ENCODE peak calls at places on chromosome 1, in eight cellular contexts. P is prostate gland, R is cardiac muscle cell, M is coronary artery, X is right lobe of liver, E is pancreas, J is H7, K is colonic mucosa. B is an unnamed sample.

GRCh38 chr1:110475358-110476027 is 24.5 kb downstream of the PROK1 start:
- DNase-seq in X (no peak), M (no peak), R (no peak), P (no peak), J (peak; percentile 76), K (no peak), E (no peak), B (no peak)

GRCh38 chr1:114331936-114332335 is 178.3 kb upstream of the SYT6 start:
- DNase-seq in J (no peak), P (no peak), E (no peak), R (no peak), X (no peak), K (no peak), M (no peak), B (no peak)

GRCh38 chr1:77126309-77126708 is 92.9 kb downstream of the PIGK start:
- DNase-seq in P (peak; percentile 37), E (no peak), X (no peak), J (peak; percentile 28), K (no peak), M (no peak), R (peak; percentile 78), B (no peak)

GRCh38 chr1:222034790-222035189 is 292.9 kb upstream of the DUSP10 start:
- DNase-seq in M (no peak), P (no peak), K (no peak), R (no peak), E (no peak), X (no peak), J (no peak), B (no peak)

GRCh38 chr1:6511461-6512244 is 20.2 kb upstream of the PLEKHG5 start:
- DNase-seq in M (no peak), J (peak; percentile 55), K (no peak), E (no peak), X (no peak), P (no peak), R (no peak), B (no peak)

GRCh38 chr1:95281781-95282495 is 47.9 kb downstream of the RWDD3 start:
- DNase-seq in X (no peak), K (no peak), J (no peak), P (no peak), R (no peak), E (no peak), M (no peak), B (no peak)

GRCh38 chr1:94092210-94092613 is 28.7 kb downstream of the ABCA4 start:
- DNase-seq in X (no peak), K (no peak), R (no peak), M (no peak), J (no peak), P (no peak), E (no peak), B (no peak)

GRCh38 chr1:193846881-193847280 is 660.5 kb upstream of the B3GALT2 start:
- DNase-seq in E (no peak), X (no peak), M (no peak), R (no peak), J (no peak), P (no peak), K (no peak), B (no peak)

GRCh38 chr1:72371259-72372035 is 89.1 kb upstream of the NEGR1 start:
- DNase-seq in M (no peak), X (no peak), P (no peak), R (no peak), E (no peak), J (peak; percentile 1), K (no peak), B (peak; percentile 75)

GRCh38 chr1:113812661-113813135 is 422 bp upstream of the RSBN1 start:
- DNase-seq in M (no peak), X (no peak), J (peak; percentile 59), P (no peak), E (no peak), R (no peak), K (no peak), B (no peak)

GRCh38 chr1:47178665-47179022 is 11.2 kb downstream of the PDZK1IP1 start:
- DNase-seq in R (no peak), M (no peak), X (no peak), J (peak; percentile 17), E (no peak), P (no peak), K (no peak), B (peak; percentile 74)
- H3K4me3 ChIP-seq in R (no peak overlapping the region), M (peak overlapping the region; percentile 76), X (no peak overlapping the region), J (peak overlapping the region; percentile 41), E (no peak overlapping the region), P (no peak overlapping the region), K (no peak overlapping the region), B (peak overlapping the region; percentile 62)

GRCh38 chr1:51044199-51044598 is 57.8 kb upstream of the C1orf185 start:
- DNase-seq in P (no peak), R (no peak), M (no peak), X (no peak), E (no peak), K (no peak), J (no peak), B (no peak)

GRCh38 chr1:51048670-51049069 is 53.4 kb upstream of the C1orf185 start:
- DNase-seq in R (no peak), M (no peak), X (no peak), P (no peak), E (no peak), J (no peak), K (no peak), B (no peak)

GRCh38 chr1:51044834-51045233 is 57.2 kb upstream of the C1orf185 start:
- DNase-seq in K (no peak), X (no peak), E (no peak), P (no peak), R (no peak), M (no peak), J (no peak), B (no peak)

GRCh38 chr1:51048021-51048420 is 54.0 kb upstream of the C1orf185 start:
- DNase-seq in X (no peak), P (no peak), K (no peak), J (no peak), M (no peak), R (no peak), E (no peak), B (no peak)
- H3K4me3 ChIP-seq in X (no peak overlapping the region), P (no peak overlapping the region), K (no peak overlapping the region), J (no peak overlapping the region), M (no peak overlapping the region), R (no peak overlapping the region), E (no peak overlapping the region), B (no peak overlapping the region)

GRCh38 chr1:24415334-24415909 is at the start of gene NIPAL3:
- DNase-seq in P (peak; percentile 98), R (peak; percentile 99), X (peak; percentile 99), E (peak; percentile 99), M (peak; percentile 94), J (peak; percentile 94), K (peak; percentile 99), B (peak; percentile 97)

GRCh38 chr1:24415910-24416665 is 486 bp downstream of the NIPAL3 start:
- DNase-seq in J (no peak), K (peak; percentile 59), M (no peak), P (peak; percentile 34), X (peak; percentile 53), R (peak; percentile 23), E (peak; percentile 65), B (no peak)

GRCh38 chr1:24418898-24419628 is 3.5 kb downstream of the NIPAL3 start:
- DNase-seq in P (peak; percentile 87), K (peak; percentile 83), R (no peak), X (no peak), J (no peak), M (no peak), E (peak; percentile 70), B (no peak)

GRCh38 chr1:24416666-24417391 is 1.2 kb downstream of the NIPAL3 start:
- DNase-seq in J (no peak), R (no peak), X (no peak), K (peak; percentile 60), P (no peak), E (no peak), M (no peak), B (no peak)

DNA sequence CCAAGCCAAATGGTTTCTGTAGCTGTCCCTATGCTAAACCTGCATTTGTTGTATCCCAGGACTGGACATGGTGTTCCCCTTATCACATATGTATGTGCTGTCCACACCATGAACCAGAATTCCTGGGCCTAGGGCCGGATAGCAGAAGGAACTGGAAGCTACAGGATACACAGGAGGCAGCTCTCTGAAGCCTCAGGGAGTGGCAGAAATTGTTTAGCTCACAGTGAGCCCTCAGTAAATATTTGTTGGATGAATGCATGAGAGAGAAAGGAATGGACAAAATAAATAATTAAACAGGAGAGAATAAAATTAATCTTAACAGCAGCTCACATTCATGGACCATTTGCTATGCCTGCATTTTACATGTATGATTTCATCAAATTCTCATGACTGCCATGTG is 2.1 kb downstream of the NIPAL3 start:
- DNase-seq in E (no peak), X (no peak), M (no peak), K (no peak), R (no peak), J (no peak), P (no peak), B (no peak)
- H3K4me3 ChIP-seq in E (no peak overlapping the region), X (no peak overlapping the region), M (no peak overlapping the region), K (no peak overlapping the region), R (no peak overlapping the region), J (no peak overlapping the region), P (peak overlapping the region; percentile 54), B (no peak overlapping the region)

GRCh38 chr1:229862017-229862774 is 204.8 kb upstream of the GALNT2 start:
- DNase-seq in P (no peak), K (no peak), J (peak; percentile 62), X (no peak), E (no peak), M (no peak), R (peak; percentile 32), B (no peak)

GRCh38 chr1:229860926-229861325 is 206.1 kb upstream of the GALNT2 start:
- DNase-seq in E (no peak), K (no peak), J (no peak), P (no peak), R (no peak), X (no peak), M (no peak), B (no peak)

GRCh38 chr1:229859026-229859425 is 208.0 kb upstream of the GALNT2 start:
- DNase-seq in K (no peak), X (no peak), J (no peak), M (no peak), E (no peak), R (no peak), P (no peak), B (no peak)

GRCh38 chr1:229867726-229868125 is 199.3 kb upstream of the GALNT2 start:
- DNase-seq in M (no peak), J (no peak), R (no peak), P (no peak), E (no peak), K (no peak), X (no peak), B (no peak)

DNA sequence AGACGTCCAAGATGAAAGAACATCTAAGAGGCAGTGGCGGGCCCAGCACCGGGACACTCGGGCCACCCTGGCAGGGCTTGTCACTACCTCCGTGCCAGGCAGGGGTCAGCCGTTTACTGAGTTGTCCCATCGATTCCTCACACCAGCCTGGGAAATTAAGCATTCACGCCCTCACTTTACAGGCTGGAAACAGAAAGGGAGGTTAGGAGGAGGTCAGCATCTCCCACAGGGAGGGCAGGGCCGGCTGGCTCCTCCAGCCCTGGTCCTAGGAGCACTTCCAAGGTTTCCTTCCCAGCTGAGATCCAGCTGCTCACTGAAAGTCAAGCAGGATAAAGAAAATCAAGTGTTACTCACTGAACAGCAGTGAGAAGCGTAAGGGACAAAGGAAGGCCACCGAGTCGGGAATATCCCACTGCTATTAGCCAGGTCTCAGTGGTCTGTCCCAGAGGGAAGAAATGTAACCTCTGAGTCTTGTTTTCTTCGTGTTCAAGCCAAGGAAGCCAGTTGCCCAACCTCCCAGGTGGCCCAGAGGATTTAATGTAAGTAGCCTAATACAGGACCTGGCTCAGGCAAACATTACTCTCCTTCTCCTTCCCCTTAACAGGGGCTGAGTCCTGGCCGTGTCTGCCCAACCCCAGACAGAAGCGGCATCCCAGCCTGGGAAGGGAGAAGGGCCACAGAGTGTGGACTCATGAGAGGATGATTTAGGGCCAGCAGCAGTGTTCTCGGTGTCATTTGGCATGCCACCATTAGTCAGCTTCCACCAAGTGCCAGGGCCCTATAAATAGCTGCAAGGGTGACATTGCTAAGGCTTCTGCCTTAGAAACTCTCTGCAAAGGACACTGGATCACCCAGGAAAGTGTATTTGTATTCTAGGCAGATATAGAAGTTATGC is 203.1 kb upstream of the GALNT2 start:
- DNase-seq in P (no peak), E (no peak), K (no peak), J (no peak), X (no peak), R (peak; percentile 37), M (no peak), B (no peak)
- H3K4me3 ChIP-seq in P (no peak overlapping the region), E (no peak overlapping the region), K (no peak overlapping the region), J (no peak overlapping the region), X (no peak overlapping the region), R (no peak overlapping the region), M (no peak overlapping the region), B (no peak overlapping the region)

B was measured in esophagus muscularis mucosa.